ENCODE peak calls at places on chromosome 1, in eight cellular contexts. Q is iris pigment epithelial cell, N is progenitor cell of endocrine pancreas, M is germinal center, E is ureter, X is amniotic stem cell, Z is T-helper 1 cell, D is foreskin fibroblast. Y is an unnamed sample.

GRCh38 chr1:167791281-167792209 is 69.8 kb downstream of the MPZL1 start:
- DNase-seq in Q (peak), N (no peak), M (no peak), E (no peak), X (no peak), Z (no peak), D (peak), Y (peak)

GRCh38 chr1:84675106-84675505 is 15.2 kb downstream of the SSX2IP start:
- DNase-seq in Q (no peak), N (no peak), M (no peak), E (no peak), X (no peak), Z (no peak), D (no peak), Y (peak)

GRCh38 chr1:43282220-43283195 is 2.9 kb downstream of the C1orf210 start:
- DNase-seq in Q (no peak), N (no peak), M (no peak), E (no peak), X (no peak), Z (no peak), D (no peak), Y (no peak)

GRCh38 chr1:9685833-9686232 is 34.3 kb downstream of the PIK3CD start:
- DNase-seq in Q (peak), N (no peak), M (no peak), E (no peak), X (no peak), Z (no peak), D (no peak), Y (no peak)

GRCh38 chr1:33828654-33829053 is 35.2 kb upstream of the HMGB4 start:
- DNase-seq in Q (no peak), N (no peak), M (no peak), E (no peak), X (no peak), Z (no peak), D (no peak), Y (no peak)

GRCh38 chr1:212649020-212649419 is 40.5 kb downstream of the ATF3 start:
- DNase-seq in Q (no peak), N (no peak), M (no peak), E (no peak), X (no peak), Z (no peak), D (no peak), Y (no peak)

GRCh38 chr1:110339427-110340206 is 440 bp downstream of the RBM15 start:
- DNase-seq in Q (peak), N (no peak), M (peak), E (no peak), X (peak), Z (peak), D (peak), Y (peak)

GRCh38 chr1:246632584-246633168 is 66.4 kb downstream of the CNST start:
- DNase-seq in Q (peak), N (no peak), M (no peak), E (no peak), X (peak), Z (no peak), D (peak), Y (peak)

GRCh38 chr1:117567976-117568375 is 37.9 kb upstream of the TENT5C start:
- DNase-seq in Q (no peak), N (peak), M (no peak), E (no peak), X (no peak), Z (no peak), D (no peak), Y (no peak)